ENCODE peak calls at places on chromosomes 3 and 15, in nine cellular contexts. One of them, this sample, is unnamed.

GRCh38 chr3:127304121-127304744 is 16.4 kb upstream of the PRR20G start:
- DNase-seq in stimulated activated CD4-positive, alpha-beta T cell treated with anti-CD3 and anti-CD28 coated beads, Interleukin-1b, Interleukin-23, amount 100 ng/mL, for 1 hour: no peak
- DNase-seq in activated CD8-positive, alpha-beta memory T cell treated with anti-CD3 and anti-CD28 coated beads for 4 hours: no peak
- DNase-seq in effector CD4-positive, alpha-beta T cell: no peak
- DNase-seq in posterior cingulate gyrus: no peak
- DNase-seq in SHP77: peak
- DNase-seq in activated CD4-positive, alpha-beta T cell treated with anti-CD3 and anti-CD28 coated beads, Interleukin-2, amount 50 U/mL, for 24 hours: no peak
- DNase-seq in Kasumi-1: peak
- DNase-seq in right lobe of liver: no peak
- DNase-seq in this sample: no peak

GRCh38 chr15:30956216-30956803 is 35.1 kb downstream of the MTMR10 start:
- DNase-seq in stimulated activated CD4-positive, alpha-beta T cell treated with anti-CD3 and anti-CD28 coated beads, Interleukin-1b, Interleukin-23, amount 100 ng/mL, for 1 hour: no peak
- DNase-seq in activated CD8-positive, alpha-beta memory T cell treated with anti-CD3 and anti-CD28 coated beads for 4 hours: no peak
- DNase-seq in effector CD4-positive, alpha-beta T cell: no peak
- DNase-seq in posterior cingulate gyrus: no peak
- DNase-seq in SHP77: no peak
- DNase-seq in activated CD4-positive, alpha-beta T cell treated with anti-CD3 and anti-CD28 coated beads, Interleukin-2, amount 50 U/mL, for 24 hours: no peak
- DNase-seq in Kasumi-1: no peak
- DNase-seq in right lobe of liver: no peak
- DNase-seq in this sample: no peak

GRCh38 chr3:23550402-23550801 is 255.4 kb upstream of the UBE2E1 start:
- DNase-seq in stimulated activated CD4-positive, alpha-beta T cell treated with anti-CD3 and anti-CD28 coated beads, Interleukin-1b, Interleukin-23, amount 100 ng/mL, for 1 hour: no peak
- DNase-seq in activated CD8-positive, alpha-beta memory T cell treated with anti-CD3 and anti-CD28 coated beads for 4 hours: no peak
- DNase-seq in effector CD4-positive, alpha-beta T cell: no peak
- DNase-seq in posterior cingulate gyrus: no peak
- DNase-seq in SHP77: no peak
- DNase-seq in activated CD4-positive, alpha-beta T cell treated with anti-CD3 and anti-CD28 coated beads, Interleukin-2, amount 50 U/mL, for 24 hours: no peak
- DNase-seq in Kasumi-1: no peak
- DNase-seq in right lobe of liver: no peak
- DNase-seq in this sample: no peak

GRCh38 chr3:20121088-20121487 is 64.9 kb downstream of the SGO1 start:
- DNase-seq in stimulated activated CD4-positive, alpha-beta T cell treated with anti-CD3 and anti-CD28 coated beads, Interleukin-1b, Interleukin-23, amount 100 ng/mL, for 1 hour: no peak
- DNase-seq in activated CD8-positive, alpha-beta memory T cell treated with anti-CD3 and anti-CD28 coated beads for 4 hours: no peak
- DNase-seq in effector CD4-positive, alpha-beta T cell: no peak
- DNase-seq in posterior cingulate gyrus: no peak
- DNase-seq in SHP77: no peak
- DNase-seq in activated CD4-positive, alpha-beta T cell treated with anti-CD3 and anti-CD28 coated beads, Interleukin-2, amount 50 U/mL, for 24 hours: no peak
- DNase-seq in Kasumi-1: no peak
- DNase-seq in right lobe of liver: no peak
- DNase-seq in this sample: no peak

GRCh38 chr3:58120075-58120812 is 90.5 kb downstream of the DNASE1L3 start:
- DNase-seq in stimulated activated CD4-positive, alpha-beta T cell treated with anti-CD3 and anti-CD28 coated beads, Interleukin-1b, Interleukin-23, amount 100 ng/mL, for 1 hour: no peak
- DNase-seq in activated CD8-positive, alpha-beta memory T cell treated with anti-CD3 and anti-CD28 coated beads for 4 hours: no peak
- DNase-seq in effector CD4-positive, alpha-beta T cell: no peak
- DNase-seq in posterior cingulate gyrus: no peak
- DNase-seq in SHP77: no peak
- DNase-seq in activated CD4-positive, alpha-beta T cell treated with anti-CD3 and anti-CD28 coated beads, Interleukin-2, amount 50 U/mL, for 24 hours: no peak
- DNase-seq in Kasumi-1: peak
- DNase-seq in right lobe of liver: no peak
- DNase-seq in this sample: no peak

GRCh38 chr15:96916750-96917149 is 586.2 kb downstream of the NR2F2 start:
- DNase-seq in stimulated activated CD4-positive, alpha-beta T cell treated with anti-CD3 and anti-CD28 coated beads, Interleukin-1b, Interleukin-23, amount 100 ng/mL, for 1 hour: no peak
- DNase-seq in activated CD8-positive, alpha-beta memory T cell treated with anti-CD3 and anti-CD28 coated beads for 4 hours: no peak
- DNase-seq in effector CD4-positive, alpha-beta T cell: no peak
- DNase-seq in posterior cingulate gyrus: no peak
- DNase-seq in SHP77: no peak
- DNase-seq in activated CD4-positive, alpha-beta T cell treated with anti-CD3 and anti-CD28 coated beads, Interleukin-2, amount 50 U/mL, for 24 hours: no peak
- DNase-seq in Kasumi-1: no peak
- DNase-seq in right lobe of liver: no peak
- DNase-seq in this sample: no peak

GRCh38 chr15:83567318-83567717 is 86.6 kb upstream of the ADAMTSL3 start:
- DNase-seq in stimulated activated CD4-positive, alpha-beta T cell treated with anti-CD3 and anti-CD28 coated beads, Interleukin-1b, Interleukin-23, amount 100 ng/mL, for 1 hour: no peak
- DNase-seq in activated CD8-positive, alpha-beta memory T cell treated with anti-CD3 and anti-CD28 coated beads for 4 hours: no peak
- DNase-seq in effector CD4-positive, alpha-beta T cell: no peak
- DNase-seq in posterior cingulate gyrus: no peak
- DNase-seq in SHP77: no peak
- DNase-seq in activated CD4-positive, alpha-beta T cell treated with anti-CD3 and anti-CD28 coated beads, Interleukin-2, amount 50 U/mL, for 24 hours: no peak
- DNase-seq in Kasumi-1: no peak
- DNase-seq in right lobe of liver: no peak
- DNase-seq in this sample: no peak

GRCh38 chr3:119643094-119643493 is 17.3 kb downstream of the POPDC2 start:
- DNase-seq in stimulated activated CD4-positive, alpha-beta T cell treated with anti-CD3 and anti-CD28 coated beads, Interleukin-1b, Interleukin-23, amount 100 ng/mL, for 1 hour: no peak
- DNase-seq in activated CD8-positive, alpha-beta memory T cell treated with anti-CD3 and anti-CD28 coated beads for 4 hours: no peak
- DNase-seq in effector CD4-positive, alpha-beta T cell: no peak
- DNase-seq in posterior cingulate gyrus: no peak
- DNase-seq in SHP77: no peak
- DNase-seq in activated CD4-positive, alpha-beta T cell treated with anti-CD3 and anti-CD28 coated beads, Interleukin-2, amount 50 U/mL, for 24 hours: no peak
- DNase-seq in Kasumi-1: no peak
- DNase-seq in right lobe of liver: no peak
- DNase-seq in this sample: no peak

GRCh38 chr3:184155644-184156521 is 706 bp downstream of the DVL3 start:
- DNase-seq in stimulated activated CD4-positive, alpha-beta T cell treated with anti-CD3 and anti-CD28 coated beads, Interleukin-1b, Interleukin-23, amount 100 ng/mL, for 1 hour: no peak
- DNase-seq in activated CD8-positive, alpha-beta memory T cell treated with anti-CD3 and anti-CD28 coated beads for 4 hours: no peak
- DNase-seq in effector CD4-positive, alpha-beta T cell: peak
- DNase-seq in posterior cingulate gyrus: peak
- DNase-seq in SHP77: no peak
- DNase-seq in activated CD4-positive, alpha-beta T cell treated with anti-CD3 and anti-CD28 coated beads, Interleukin-2, amount 50 U/mL, for 24 hours: peak
- DNase-seq in Kasumi-1: no peak
- DNase-seq in right lobe of liver: peak
- DNase-seq in this sample: no peak

GRCh38 chr3:39141211-39141995 is 12.0 kb downstream of the CSRNP1 start:
- DNase-seq in stimulated activated CD4-positive, alpha-beta T cell treated with anti-CD3 and anti-CD28 coated beads, Interleukin-1b, Interleukin-23, amount 100 ng/mL, for 1 hour: no peak
- DNase-seq in activated CD8-positive, alpha-beta memory T cell treated with anti-CD3 and anti-CD28 coated beads for 4 hours: no peak
- DNase-seq in effector CD4-positive, alpha-beta T cell: no peak
- DNase-seq in posterior cingulate gyrus: no peak
- DNase-seq in SHP77: no peak
- DNase-seq in activated CD4-positive, alpha-beta T cell treated with anti-CD3 and anti-CD28 coated beads, Interleukin-2, amount 50 U/mL, for 24 hours: no peak
- DNase-seq in Kasumi-1: no peak
- DNase-seq in right lobe of liver: peak
- DNase-seq in this sample: no peak

GRCh38 chr3:135629696-135630408 is 335.7 kb upstream of the PPP2R3A start:
- DNase-seq in stimulated activated CD4-positive, alpha-beta T cell treated with anti-CD3 and anti-CD28 coated beads, Interleukin-1b, Interleukin-23, amount 100 ng/mL, for 1 hour: no peak
- DNase-seq in activated CD8-positive, alpha-beta memory T cell treated with anti-CD3 and anti-CD28 coated beads for 4 hours: no peak
- DNase-seq in effector CD4-positive, alpha-beta T cell: no peak
- DNase-seq in posterior cingulate gyrus: no peak
- DNase-seq in SHP77: no peak
- DNase-seq in activated CD4-positive, alpha-beta T cell treated with anti-CD3 and anti-CD28 coated beads, Interleukin-2, amount 50 U/mL, for 24 hours: no peak
- DNase-seq in Kasumi-1: no peak
- DNase-seq in right lobe of liver: no peak
- DNase-seq in this sample: no peak

GRCh38 chr15:93072440-93073394 is 16.3 kb downstream of the RGMA start:
- DNase-seq in stimulated activated CD4-positive, alpha-beta T cell treated with anti-CD3 and anti-CD28 coated beads, Interleukin-1b, Interleukin-23, amount 100 ng/mL, for 1 hour: no peak
- DNase-seq in activated CD8-positive, alpha-beta memory T cell treated with anti-CD3 and anti-CD28 coated beads for 4 hours: no peak
- DNase-seq in effector CD4-positive, alpha-beta T cell: no peak
- DNase-seq in posterior cingulate gyrus: no peak
- DNase-seq in SHP77: no peak
- DNase-seq in activated CD4-positive, alpha-beta T cell treated with anti-CD3 and anti-CD28 coated beads, Interleukin-2, amount 50 U/mL, for 24 hours: no peak
- DNase-seq in Kasumi-1: no peak
- DNase-seq in right lobe of liver: no peak
- DNase-seq in this sample: peak

GRCh38 chr3:32797776-32798175 is 20.0 kb upstream of the TRIM71 start:
- DNase-seq in stimulated activated CD4-positive, alpha-beta T cell treated with anti-CD3 and anti-CD28 coated beads, Interleukin-1b, Interleukin-23, amount 100 ng/mL, for 1 hour: no peak
- DNase-seq in activated CD8-positive, alpha-beta memory T cell treated with anti-CD3 and anti-CD28 coated beads for 4 hours: no peak
- DNase-seq in effector CD4-positive, alpha-beta T cell: no peak
- DNase-seq in posterior cingulate gyrus: no peak
- DNase-seq in SHP77: no peak
- DNase-seq in activated CD4-positive, alpha-beta T cell treated with anti-CD3 and anti-CD28 coated beads, Interleukin-2, amount 50 U/mL, for 24 hours: no peak
- DNase-seq in Kasumi-1: no peak
- DNase-seq in right lobe of liver: no peak
- DNase-seq in this sample: no peak

GRCh38 chr15:66720206-66721010 is 18.4 kb downstream of the SMAD6 start:
- DNase-seq in stimulated activated CD4-positive, alpha-beta T cell treated with anti-CD3 and anti-CD28 coated beads, Interleukin-1b, Interleukin-23, amount 100 ng/mL, for 1 hour: no peak
- DNase-seq in activated CD8-positive, alpha-beta memory T cell treated with anti-CD3 and anti-CD28 coated beads for 4 hours: no peak
- DNase-seq in effector CD4-positive, alpha-beta T cell: no peak
- DNase-seq in posterior cingulate gyrus: no peak
- DNase-seq in SHP77: no peak
- DNase-seq in activated CD4-positive, alpha-beta T cell treated with anti-CD3 and anti-CD28 coated beads, Interleukin-2, amount 50 U/mL, for 24 hours: no peak
- DNase-seq in Kasumi-1: no peak
- DNase-seq in right lobe of liver: no peak
- DNase-seq in this sample: peak

GRCh38 chr15:78414608-78415250 is 23.3 kb upstream of the IREB2 start:
- DNase-seq in stimulated activated CD4-positive, alpha-beta T cell treated with anti-CD3 and anti-CD28 coated beads, Interleukin-1b, Interleukin-23, amount 100 ng/mL, for 1 hour: no peak
- DNase-seq in activated CD8-positive, alpha-beta memory T cell treated with anti-CD3 and anti-CD28 coated beads for 4 hours: no peak
- DNase-seq in effector CD4-positive, alpha-beta T cell: no peak
- DNase-seq in posterior cingulate gyrus: no peak
- DNase-seq in SHP77: no peak
- DNase-seq in activated CD4-positive, alpha-beta T cell treated with anti-CD3 and anti-CD28 coated beads, Interleukin-2, amount 50 U/mL, for 24 hours: no peak
- DNase-seq in Kasumi-1: no peak
- DNase-seq in right lobe of liver: no peak
- DNase-seq in this sample: no peak

GRCh38 chr3:13853978-13854296 is 25.9 kb downstream of the WNT7A start:
- DNase-seq in stimulated activated CD4-positive, alpha-beta T cell treated with anti-CD3 and anti-CD28 coated beads, Interleukin-1b, Interleukin-23, amount 100 ng/mL, for 1 hour: no peak
- DNase-seq in activated CD8-positive, alpha-beta memory T cell treated with anti-CD3 and anti-CD28 coated beads for 4 hours: no peak
- DNase-seq in effector CD4-positive, alpha-beta T cell: no peak
- DNase-seq in posterior cingulate gyrus: no peak
- DNase-seq in SHP77: no peak
- DNase-seq in activated CD4-positive, alpha-beta T cell treated with anti-CD3 and anti-CD28 coated beads, Interleukin-2, amount 50 U/mL, for 24 hours: no peak
- DNase-seq in Kasumi-1: no peak
- DNase-seq in right lobe of liver: no peak
- DNase-seq in this sample: no peak

GRCh38 chr15:74995779-74996765 is 709 bp downstream of the SCAMP5 start:
- DNase-seq in stimulated activated CD4-positive, alpha-beta T cell treated with anti-CD3 and anti-CD28 coated beads, Interleukin-1b, Interleukin-23, amount 100 ng/mL, for 1 hour: no peak
- DNase-seq in activated CD8-positive, alpha-beta memory T cell treated with anti-CD3 and anti-CD28 coated beads for 4 hours: no peak
- DNase-seq in effector CD4-positive, alpha-beta T cell: no peak
- DNase-seq in posterior cingulate gyrus: peak
- DNase-seq in SHP77: peak
- DNase-seq in activated CD4-positive, alpha-beta T cell treated with anti-CD3 and anti-CD28 coated beads, Interleukin-2, amount 50 U/mL, for 24 hours: no peak
- DNase-seq in Kasumi-1: no peak
- DNase-seq in right lobe of liver: no peak
- DNase-seq in this sample: no peak

GRCh38 chr3:141273700-141274410 is 42.2 kb downstream of the PXYLP1 start:
- DNase-seq in stimulated activated CD4-positive, alpha-beta T cell treated with anti-CD3 and anti-CD28 coated beads, Interleukin-1b, Interleukin-23, amount 100 ng/mL, for 1 hour: no peak
- DNase-seq in activated CD8-positive, alpha-beta memory T cell treated with anti-CD3 and anti-CD28 coated beads for 4 hours: no peak
- DNase-seq in effector CD4-positive, alpha-beta T cell: no peak
- DNase-seq in posterior cingulate gyrus: no peak
- DNase-seq in SHP77: no peak
- DNase-seq in activated CD4-positive, alpha-beta T cell treated with anti-CD3 and anti-CD28 coated beads, Interleukin-2, amount 50 U/mL, for 24 hours: no peak
- DNase-seq in Kasumi-1: no peak
- DNase-seq in right lobe of liver: no peak
- DNase-seq in this sample: no peak

GRCh38 chr3:123375014-123375940 is 73.6 kb downstream of the ADCY5 start:
- DNase-seq in stimulated activated CD4-positive, alpha-beta T cell treated with anti-CD3 and anti-CD28 coated beads, Interleukin-1b, Interleukin-23, amount 100 ng/mL, for 1 hour: no peak
- DNase-seq in activated CD8-positive, alpha-beta memory T cell treated with anti-CD3 and anti-CD28 coated beads for 4 hours: no peak
- DNase-seq in effector CD4-positive, alpha-beta T cell: no peak
- DNase-seq in posterior cingulate gyrus: no peak
- DNase-seq in SHP77: no peak
- DNase-seq in activated CD4-positive, alpha-beta T cell treated with anti-CD3 and anti-CD28 coated beads, Interleukin-2, amount 50 U/mL, for 24 hours: no peak
- DNase-seq in Kasumi-1: no peak
- DNase-seq in right lobe of liver: no peak
- DNase-seq in this sample: no peak

GRCh38 chr3:152398495-152398894 is 129.8 kb downstream of the MBNL1 start:
- DNase-seq in stimulated activated CD4-positive, alpha-beta T cell treated with anti-CD3 and anti-CD28 coated beads, Interleukin-1b, Interleukin-23, amount 100 ng/mL, for 1 hour: no peak
- DNase-seq in activated CD8-positive, alpha-beta memory T cell treated with anti-CD3 and anti-CD28 coated beads for 4 hours: no peak
- DNase-seq in effector CD4-positive, alpha-beta T cell: no peak
- DNase-seq in posterior cingulate gyrus: no peak
- DNase-seq in SHP77: no peak
- DNase-seq in activated CD4-positive, alpha-beta T cell treated with anti-CD3 and anti-CD28 coated beads, Interleukin-2, amount 50 U/mL, for 24 hours: no peak
- DNase-seq in Kasumi-1: no peak
- DNase-seq in right lobe of liver: no peak
- DNase-seq in this sample: no peak

GRCh38 chr3:121735047-121735696 is 14.4 kb downstream of the GOLGB1 start:
- DNase-seq in stimulated activated CD4-positive, alpha-beta T cell treated with anti-CD3 and anti-CD28 coated beads, Interleukin-1b, Interleukin-23, amount 100 ng/mL, for 1 hour: no peak
- DNase-seq in activated CD8-positive, alpha-beta memory T cell treated with anti-CD3 and anti-CD28 coated beads for 4 hours: no peak
- DNase-seq in effector CD4-positive, alpha-beta T cell: no peak
- DNase-seq in posterior cingulate gyrus: no peak
- DNase-seq in SHP77: no peak
- DNase-seq in activated CD4-positive, alpha-beta T cell treated with anti-CD3 and anti-CD28 coated beads, Interleukin-2, amount 50 U/mL, for 24 hours: no peak
- DNase-seq in Kasumi-1: no peak
- DNase-seq in right lobe of liver: no peak
- DNase-seq in this sample: no peak

GRCh38 chr3:25427155-25428002 is 684 bp upstream of the RARB start:
- DNase-seq in stimulated activated CD4-positive, alpha-beta T cell treated with anti-CD3 and anti-CD28 coated beads, Interleukin-1b, Interleukin-23, amount 100 ng/mL, for 1 hour: no peak
- DNase-seq in activated CD8-positive, alpha-beta memory T cell treated with anti-CD3 and anti-CD28 coated beads for 4 hours: no peak
- DNase-seq in effector CD4-positive, alpha-beta T cell: no peak
- DNase-seq in posterior cingulate gyrus: no peak
- DNase-seq in SHP77: no peak
- DNase-seq in activated CD4-positive, alpha-beta T cell treated with anti-CD3 and anti-CD28 coated beads, Interleukin-2, amount 50 U/mL, for 24 hours: no peak
- DNase-seq in Kasumi-1: no peak
- DNase-seq in right lobe of liver: no peak
- DNase-seq in this sample: no peak

GRCh38 chr15:44595246-44595645 is 58.3 kb downstream of the EIF3J start:
- DNase-seq in stimulated activated CD4-positive, alpha-beta T cell treated with anti-CD3 and anti-CD28 coated beads, Interleukin-1b, Interleukin-23, amount 100 ng/mL, for 1 hour: no peak
- DNase-seq in activated CD8-positive, alpha-beta memory T cell treated with anti-CD3 and anti-CD28 coated beads for 4 hours: no peak
- DNase-seq in effector CD4-positive, alpha-beta T cell: no peak
- DNase-seq in posterior cingulate gyrus: no peak
- DNase-seq in SHP77: no peak
- DNase-seq in activated CD4-positive, alpha-beta T cell treated with anti-CD3 and anti-CD28 coated beads, Interleukin-2, amount 50 U/mL, for 24 hours: no peak
- DNase-seq in Kasumi-1: no peak
- DNase-seq in right lobe of liver: peak
- DNase-seq in this sample: no peak

GRCh38 chr15:76809704-76810103 is 95.4 kb downstream of the SCAPER start:
- DNase-seq in stimulated activated CD4-positive, alpha-beta T cell treated with anti-CD3 and anti-CD28 coated beads, Interleukin-1b, Interleukin-23, amount 100 ng/mL, for 1 hour: no peak
- DNase-seq in activated CD8-positive, alpha-beta memory T cell treated with anti-CD3 and anti-CD28 coated beads for 4 hours: no peak
- DNase-seq in effector CD4-positive, alpha-beta T cell: no peak
- DNase-seq in posterior cingulate gyrus: no peak
- DNase-seq in SHP77: no peak
- DNase-seq in activated CD4-positive, alpha-beta T cell treated with anti-CD3 and anti-CD28 coated beads, Interleukin-2, amount 50 U/mL, for 24 hours: no peak
- DNase-seq in Kasumi-1: no peak
- DNase-seq in right lobe of liver: no peak
- DNase-seq in this sample: no peak

GRCh38 chr3:111732248-111732879 is 126.7 kb upstream of the PHLDB2 start:
- DNase-seq in stimulated activated CD4-positive, alpha-beta T cell treated with anti-CD3 and anti-CD28 coated beads, Interleukin-1b, Interleukin-23, amount 100 ng/mL, for 1 hour: no peak
- DNase-seq in activated CD8-positive, alpha-beta memory T cell treated with anti-CD3 and anti-CD28 coated beads for 4 hours: no peak
- DNase-seq in effector CD4-positive, alpha-beta T cell: no peak
- DNase-seq in posterior cingulate gyrus: no peak
- DNase-seq in SHP77: peak
- DNase-seq in activated CD4-positive, alpha-beta T cell treated with anti-CD3 and anti-CD28 coated beads, Interleukin-2, amount 50 U/mL, for 24 hours: no peak
- DNase-seq in Kasumi-1: no peak
- DNase-seq in right lobe of liver: peak
- DNase-seq in this sample: no peak